ENCODE peak calls at places on chromosomes 16 and 17, in ten cellular contexts. R, D, M, G, C, Z, F, A, I and W are unnamed samples.

GRCh38 chr16:78235168-78235800 is 135.8 kb downstream of the WWOX start:
- DNase-seq in R (peak; percentile 83), D (peak; percentile 78), M (peak; percentile 67), G (peak; percentile 68), C (peak; percentile 57), Z (no peak), F (peak; percentile 65), A (peak; percentile 87), I (no peak), W (peak; percentile 78)

GRCh38 chr17:67386965-67387551 is 10.0 kb downstream of the PITPNC1 start:
- DNase-seq in R (peak; percentile 76), D (peak; percentile 42), M (peak; percentile 50), G (peak; percentile 81), C (peak; percentile 55), Z (peak; percentile 89), F (peak; percentile 56), A (peak; percentile 69), I (no peak), W (peak; percentile 37)

GRCh38 chr16:3971261-3971660 is 90.7 kb upstream of the CREBBP start:
- DNase-seq in R (no peak), D (no peak), M (no peak), G (peak; percentile 32), C (peak; percentile 98), Z (no peak), F (no peak), A (no peak), I (no peak), W (no peak)

GRCh38 chr16:73703891-73704290 is 592.7 kb upstream of the PSMD7 start:
- DNase-seq in R (no peak), D (no peak), M (no peak), G (no peak), C (no peak), Z (no peak), F (no peak), A (no peak), I (no peak), W (no peak)

GRCh38 chr16:68345351-68345810 is 34.6 kb downstream of the PRMT7 start:
- DNase-seq in R (no peak), D (no peak), M (no peak), G (no peak), C (peak; percentile 2), Z (no peak), F (no peak), A (no peak), I (no peak), W (no peak)

GRCh38 chr17:69410671-69411070 is 3.8 kb upstream of the MAP2K6 start:
- DNase-seq in R (no peak), D (no peak), M (no peak), G (no peak), C (no peak), Z (no peak), F (no peak), A (no peak), I (no peak), W (no peak)

GRCh38 chr17:46942441-46943217 is 19.7 kb downstream of the GOSR2 start:
- DNase-seq in R (peak; percentile 83), D (peak; percentile 74), M (peak; percentile 70), G (peak; percentile 77), C (peak; percentile 75), Z (no peak), F (peak; percentile 82), A (peak; percentile 83), I (no peak), W (peak; percentile 69)

GRCh38 chr17:40480501-40481003 is 20.9 kb downstream of the TNS4 start:
- DNase-seq in R (peak; percentile 73), D (peak; percentile 30), M (no peak), G (peak; percentile 87), C (no peak), Z (no peak), F (peak; percentile 68), A (no peak), I (no peak), W (no peak)

GRCh38 chr16:49706620-49707355 is 149.1 kb downstream of the ZNF423 start:
- DNase-seq in R (no peak), D (no peak), M (no peak), G (no peak), C (no peak), Z (no peak), F (no peak), A (peak; percentile 53), I (no peak), W (no peak)

GRCh38 chr16:49703494-49703893 is 152.4 kb downstream of the ZNF423 start:
- DNase-seq in R (no peak), D (no peak), M (no peak), G (no peak), C (no peak), Z (no peak), F (no peak), A (no peak), I (no peak), W (no peak)

GRCh38 chr16:49700928-49701685 is 154.8 kb downstream of the ZNF423 start:
- DNase-seq in R (no peak), D (no peak), M (no peak), G (no peak), C (no peak), Z (no peak), F (no peak), A (no peak), I (no peak), W (no peak)

GRCh38 chr16:49701867-49702494 is 153.9 kb downstream of the ZNF423 start:
- DNase-seq in R (peak; percentile 58), D (no peak), M (peak; percentile 13), G (no peak), C (no peak), Z (no peak), F (no peak), A (peak; percentile 63), I (no peak), W (peak; percentile 20)

GRCh38 chr16:49704586-49705155 is 151.2 kb downstream of the ZNF423 start:
- DNase-seq in R (no peak), D (no peak), M (no peak), G (no peak), C (no peak), Z (no peak), F (no peak), A (no peak), I (no peak), W (no peak)
- H3K4me1 ChIP-seq in R (no peaks in the 10 kb centered on the region), D (peaks cover 8% of the 10 kb centered on the region), M (no peaks in the 10 kb centered on the region), G (no peaks in the 10 kb centered on the region), C (no peaks in the 10 kb centered on the region), Z (peaks cover 16% of the 10 kb centered on the region), F (no peaks in the 10 kb centered on the region), A (peaks cover 11% of the 10 kb centered on the region), I (peaks cover 43% of the 10 kb centered on the region), W (peaks cover 26% of the 10 kb centered on the region)

GRCh38 chr17:72122002-72122310 is 1.1 kb downstream of the SOX9 start:
- DNase-seq in R (no peak), D (no peak), M (no peak), G (no peak), C (peak; percentile 58), Z (no peak), F (no peak), A (no peak), I (no peak), W (no peak)
- H3K4me3 ChIP-seq in R (peak overlapping the region; percentile 70), D (peak overlapping the region; percentile 53), M (peak overlapping the region; percentile 79), G (peak overlapping the region; percentile 82), C (peak overlapping the region; percentile 95), Z (peak overlapping the region; percentile 51), F (peak overlapping the region; percentile 100), A (peak overlapping the region; percentile 15), I (peak overlapping the region; percentile 63), W (peak overlapping the region; percentile 83)

DNA sequence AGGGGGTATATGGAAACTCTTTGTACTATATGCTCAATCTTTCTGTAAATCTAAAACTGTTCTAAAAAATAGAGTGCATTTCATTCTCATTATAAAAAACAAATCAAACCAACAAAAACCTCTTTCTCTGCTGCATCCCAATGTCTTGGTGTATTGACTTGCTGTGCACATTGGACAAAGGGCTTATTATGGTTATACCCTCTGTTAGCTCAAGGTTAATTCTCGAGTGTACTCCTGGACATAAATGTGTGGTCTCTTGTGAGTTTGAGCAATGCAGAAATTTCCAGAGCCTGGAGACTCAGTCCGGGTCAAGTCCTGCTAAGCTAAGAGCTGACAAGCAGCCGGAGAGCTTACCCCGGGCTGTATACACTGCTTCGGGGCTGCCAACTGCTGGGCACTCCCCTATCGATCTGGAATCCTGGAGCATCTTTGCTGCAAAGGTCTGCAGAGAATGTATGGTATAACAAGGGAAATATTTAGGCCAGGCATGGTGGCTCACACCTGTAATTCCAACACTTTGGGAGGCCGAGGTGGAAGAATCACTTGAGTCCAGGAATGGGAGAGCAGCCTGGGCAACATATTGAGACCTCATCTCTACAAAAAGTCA is 66.2 kb upstream of the BRD7 start:
- DNase-seq in R (no peak), D (no peak), M (no peak), G (no peak), C (no peak), Z (no peak), F (peak; percentile 37), A (no peak), I (no peak), W (no peak)
- TF ChIP-seq POLR2A in R (no peak), D (no peak), M (no peak), G (no peak), C (no peak), Z (no peak), F (no peak), A (no peak), I (no peak), W (no peak)

GRCh38 chr16:49282690-49283375 is 1.2 kb upstream of the CBLN1 start:
- DNase-seq in R (no peak), D (no peak), M (peak; percentile 71), G (no peak), C (no peak), Z (peak; percentile 81), F (peak; percentile 12), A (no peak), I (no peak), W (peak; percentile 44)

GRCh38 chr16:49281481-49281842 is at the start of gene CBLN1:
- DNase-seq in R (no peak), D (no peak), M (no peak), G (no peak), C (no peak), Z (no peak), F (no peak), A (no peak), I (no peak), W (no peak)

GRCh38 chr16:49284962-49285361 is 3.3 kb upstream of the CBLN1 start:
- DNase-seq in R (no peak), D (no peak), M (no peak), G (no peak), C (no peak), Z (no peak), F (no peak), A (no peak), I (no peak), W (no peak)

GRCh38 chr16:49281843-49282642 is 405 bp upstream of the CBLN1 start:
- DNase-seq in R (peak; percentile 85), D (peak; percentile 77), M (peak; percentile 92), G (peak; percentile 85), C (peak; percentile 16), Z (peak; percentile 97), F (no peak), A (peak; percentile 84), I (no peak), W (peak; percentile 91)

DNA sequence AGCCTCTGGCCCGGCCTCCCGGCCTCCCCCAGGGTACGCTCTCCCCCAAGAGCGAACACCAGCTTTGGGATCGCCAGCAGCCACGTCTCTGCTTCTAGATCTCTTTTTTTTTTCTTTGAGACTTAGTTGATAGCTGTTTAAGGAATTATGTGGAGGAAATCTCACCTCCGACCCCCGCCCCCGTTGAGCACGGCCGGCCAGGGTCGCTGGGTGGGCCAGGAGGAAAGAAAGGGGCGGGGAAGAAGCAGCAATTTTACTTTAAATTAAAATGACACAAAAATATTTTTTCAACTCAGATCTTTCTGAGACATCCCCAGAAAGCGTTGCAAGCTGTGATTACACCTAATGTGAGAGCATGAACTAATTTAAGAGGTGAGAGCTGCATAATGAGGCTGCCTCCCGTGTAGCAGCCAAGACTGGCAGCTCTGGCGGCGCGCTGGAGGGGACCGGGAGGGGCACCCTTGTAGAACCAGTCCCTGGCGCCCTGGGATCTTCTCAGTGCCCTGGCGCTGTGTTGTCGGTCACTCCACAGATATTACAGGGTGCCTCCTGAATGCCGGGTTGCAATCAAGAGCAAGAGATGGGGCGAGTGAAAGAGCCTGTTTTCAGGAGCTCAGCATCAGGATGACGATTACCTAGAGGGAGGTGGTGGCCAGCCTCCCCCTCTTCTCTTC is 1.9 kb upstream of the CBLN1 start:
- DNase-seq in R (no peak), D (no peak), M (no peak), G (no peak), C (no peak), Z (peak; percentile 66), F (no peak), A (no peak), I (no peak), W (no peak)
- H3K4me1 ChIP-seq in R (no peaks in the 10 kb centered on the region), D (peaks cover 19% of the 10 kb centered on the region), M (peaks cover 33% of the 10 kb centered on the region), G (peaks cover 3% of the 10 kb centered on the region), C (no peaks in the 10 kb centered on the region), Z (peaks cover 15% of the 10 kb centered on the region), F (no peaks in the 10 kb centered on the region), A (no peaks in the 10 kb centered on the region), I (peaks cover 49% of the 10 kb centered on the region), W (peaks cover 13% of the 10 kb centered on the region)